ENCODE peak calls at places on chromosome 7, in ten cellular contexts. A is prostate gland, F is suprapubic skin, B is HepG2, X is upper lobe of left lung, U is GM12891, Y is HCT116, I is sigmoid colon, K is spleen, T is endothelial cell of umbilical vein. N is an unnamed sample.

GRCh38 chr7:47878662-47879061 is 69.6 kb downstream of the PKD1L1 start:
- DNase-seq in I (no peak), K (no peak), U (no peak), F (no peak), Y (no peak), T (no peak), B (no peak), A (no peak), X (no peak), N (no peak)

GRCh38 chr7:43362652-43363428 is 220.1 kb upstream of the STK17A start:
- DNase-seq in Y (no peak), X (no peak), A (no peak), F (no peak), I (no peak), U (no peak), B (no peak), T (peak), K (no peak), N (no peak)

GRCh38 chr7:75914655-75915415 is at the start of gene POR:
- DNase-seq in B (peak), Y (peak), K (peak), T (peak), I (peak), X (peak), U (peak), A (peak), F (peak), N (peak)

GRCh38 chr7:4190021-4190981 is 491.8 kb upstream of the FOXK1 start:
- DNase-seq in A (no peak), K (no peak), U (no peak), T (no peak), I (no peak), Y (no peak), F (no peak), X (peak), B (no peak), N (no peak)

GRCh38 chr7:51326646-51327286 is 10.2 kb upstream of the COBL start:
- DNase-seq in A (no peak), Y (no peak), I (no peak), U (no peak), B (no peak), T (no peak), F (no peak), K (peak), X (peak), N (no peak)

GRCh38 chr7:2572101-2572842 is 13.5 kb downstream of the IQCE start:
- DNase-seq in X (peak), F (no peak), K (peak), B (no peak), U (no peak), I (no peak), T (no peak), A (no peak), Y (peak), N (no peak)

GRCh38 chr7:31114593-31115343 is 62.7 kb downstream of the ADCYAP1R1 start:
- DNase-seq in A (no peak), K (no peak), I (no peak), U (no peak), B (no peak), F (no peak), T (peak), Y (no peak), X (no peak), N (no peak)

GRCh38 chr7:151851160-151851751 is 25.7 kb downstream of the PRKAG2 start:
- DNase-seq in F (no peak), B (no peak), T (no peak), A (peak), X (peak), Y (no peak), U (no peak), K (peak), I (no peak), N (no peak)

GRCh38 chr7:149834601-149835000 is 3.6 kb upstream of the ZNF862 start:
- DNase-seq in Y (no peak), B (no peak), X (no peak), T (no peak), A (no peak), I (peak), U (no peak), K (no peak), F (no peak), N (no peak)

GRCh38 chr7:158672975-158673374 is 31.6 kb downstream of the NCAPG2 start:
- DNase-seq in F (no peak), I (no peak), A (no peak), Y (no peak), U (no peak), B (no peak), K (no peak), T (no peak), X (no peak), N (no peak)

GRCh38 chr7:17123020-17123419 is 175.4 kb upstream of the AHR start:
- DNase-seq in X (no peak), B (no peak), I (no peak), A (no peak), K (no peak), U (no peak), F (no peak), T (no peak), Y (no peak), N (no peak)

GRCh38 chr7:13197501-13197900 is 510.1 kb downstream of the ARL4A start:
- DNase-seq in U (no peak), Y (no peak), I (no peak), B (no peak), X (no peak), F (no peak), A (no peak), K (no peak), T (no peak), N (no peak)

GRCh38 chr7:73865738-73866445 is 4.9 kb downstream of the TMEM270 start:
- DNase-seq in F (no peak), A (peak), I (no peak), T (peak), X (no peak), Y (no peak), U (peak), K (no peak), B (peak), N (no peak)

GRCh38 chr7:131628634-131629033 is 72.2 kb upstream of the PODXL start:
- DNase-seq in B (no peak), A (no peak), T (no peak), F (no peak), U (no peak), X (no peak), K (no peak), I (no peak), Y (no peak), N (no peak)

GRCh38 chr7:13132314-13132713 is 444.9 kb downstream of the ARL4A start:
- DNase-seq in A (no peak), U (no peak), T (no peak), B (no peak), Y (no peak), X (no peak), K (no peak), F (no peak), I (no peak), N (no peak)

GRCh38 chr7:163971-164881 is 28.1 kb upstream of the FAM20C start:
- DNase-seq in T (no peak), X (no peak), I (no peak), Y (no peak), F (no peak), U (no peak), A (no peak), K (peak), B (no peak), N (no peak)

GRCh38 chr7:67019562-67020390 is 23.1 kb downstream of the TYW1 start:
- DNase-seq in K (no peak), I (peak), T (no peak), A (no peak), Y (no peak), F (no peak), B (no peak), X (no peak), U (no peak), N (no peak)

GRCh38 chr7:5429253-5429856 is 5.7 kb upstream of the TNRC18 start:
- DNase-seq in F (no peak), T (peak), B (peak), U (no peak), Y (no peak), I (no peak), K (peak), A (no peak), X (peak), N (peak)

GRCh38 chr7:5428470-5429252 is 5.0 kb upstream of the TNRC18 start:
- DNase-seq in F (peak), A (no peak), K (peak), U (no peak), B (peak), I (peak), T (peak), Y (no peak), X (peak), N (no peak)

GRCh38 chr7:5431485-5432118 is 8.0 kb upstream of the TNRC18 start:
- DNase-seq in Y (no peak), T (no peak), B (no peak), A (no peak), X (no peak), K (no peak), F (no peak), I (no peak), U (no peak), N (no peak)

GRCh38 chr7:5430612-5430947 is 6.9 kb upstream of the TNRC18 start:
- DNase-seq in B (no peak), I (no peak), A (no peak), F (no peak), T (no peak), Y (no peak), U (no peak), X (no peak), K (no peak), N (no peak)

GRCh38 chr7:5429857-5430611 is 6.4 kb upstream of the TNRC18 start:
- DNase-seq in T (no peak), B (no peak), A (peak), F (no peak), I (peak), U (no peak), X (peak), K (no peak), Y (no peak), N (no peak)
- TF ChIP-seq POLR2A in T (no peak), B (no peak), A (peak), F (no peak), I (no peak), U (no peak), X (no peak), K (no peak), Y (no peak), N (no peak)

GRCh38 chr7:141468341-141468740 is 82.9 kb upstream of the AGK start:
- DNase-seq in Y (no peak), F (no peak), B (no peak), A (no peak), X (no peak), U (no peak), I (no peak), K (no peak), T (no peak), N (no peak)
- TF ChIP-seq POLR2AphosphoS5 in Y (no peak), F (no peak), B (no peak), A (no peak), X (no peak), U (no peak), I (no peak), K (no peak), T (no peak), N (no peak)

GRCh38 chr7:105013283-105013817 is 655 bp upstream of the KMT2E start:
- DNase-seq in B (peak), K (peak), F (peak), A (peak), T (peak), U (peak), I (peak), X (peak), Y (peak), N (peak)
- TF ChIP-seq POLR2A in B (peak), K (peak), F (peak), A (peak), T (peak), U (peak), I (peak), X (peak), Y (peak), N (peak)

GRCh38 chr7:55055479-55055878 is 36.7 kb downstream of the EGFR start:
- DNase-seq in K (no peak), I (no peak), A (no peak), X (no peak), F (no peak), T (no peak), B (no peak), U (no peak), Y (no peak), N (no peak)

GRCh38 chr7:55058314-55058713 is 39.5 kb downstream of the EGFR start:
- DNase-seq in I (no peak), B (no peak), K (no peak), U (no peak), F (no peak), T (no peak), A (no peak), X (no peak), Y (no peak), N (no peak)

GRCh38 chr7:55054758-55055157 is 35.9 kb downstream of the EGFR start:
- DNase-seq in T (no peak), Y (no peak), X (no peak), F (no peak), A (no peak), U (no peak), B (no peak), K (no peak), I (no peak), N (no peak)

GRCh38 chr7:55056068-55056467 is 37.3 kb downstream of the EGFR start:
- DNase-seq in A (no peak), T (no peak), Y (no peak), B (no peak), K (no peak), F (no peak), I (no peak), U (no peak), X (no peak), N (no peak)

GRCh38 chr7:55056577-55057480 is 38.0 kb downstream of the EGFR start:
- DNase-seq in X (no peak), B (no peak), U (no peak), A (no peak), I (no peak), K (no peak), T (no peak), Y (no peak), F (no peak), N (no peak)
- TF ChIP-seq POLR2AphosphoS5 in X (no peak), B (no peak), U (no peak), A (no peak), I (no peak), K (no peak), T (no peak), Y (no peak), F (peak), N (no peak)

N was measured in GM12892.